ENCODE peak calls at places on chromosomes 2 and 18, in four cellular contexts. K is thoracic aorta, B is astrocyte of the cerebellum, J is astrocyte of the spinal cord. R is an unnamed sample.

GRCh38 chr2:59276033-59276432 is 1034.9 kb upstream of the FANCL start:
- DNase-seq in K (no peak), J (no peak), B (no peak), R (no peak)

GRCh38 chr2:237073552-237073951 is 12.1 kb upstream of the COPS8 start:
- DNase-seq in K (no peak), J (peak), B (no peak), R (no peak)

GRCh38 chr2:122670932-122671331 is 915.5 kb downstream of the TSN start:
- DNase-seq in B (no peak), K (no peak), J (no peak), R (no peak)

GRCh38 chr2:11775384-11775783 is 29.0 kb downstream of the LPIN1 start:
- DNase-seq in B (no peak), J (peak), K (no peak), R (no peak)

GRCh38 chr2:172711110-172711509 is 24.5 kb upstream of the RAPGEF4 start:
- DNase-seq in B (no peak), J (no peak), K (no peak), R (no peak)

GRCh38 chr2:208939852-208940251 is 484.0 kb upstream of the MAP2 start:
- DNase-seq in B (no peak), J (no peak), K (no peak), R (no peak)

GRCh38 chr2:145739679-145740078 is 1219.8 kb upstream of the ZEB2 start:
- DNase-seq in B (no peak), J (no peak), K (no peak), R (no peak)

GRCh38 chr2:46196871-46197462 is 100.2 kb upstream of the EPAS1 start:
- DNase-seq in B (no peak), K (no peak), J (no peak), R (no peak)

GRCh38 chr2:180520816-180521595 is 459.4 kb upstream of the UBE2E3 start:
- DNase-seq in J (peak), B (no peak), K (no peak), R (no peak)

GRCh38 chr2:201837391-201837790 is 31.1 kb downstream of the CDK15 start:
- DNase-seq in J (no peak), K (no peak), B (no peak), R (no peak)

GRCh38 chr18:22167091-22167470 is 2.3 kb upstream of the GATA6 start:
- DNase-seq in J (no peak), B (no peak), K (no peak), R (no peak)

GRCh38 chr18:23888880-23889279 is 125.7 kb upstream of the TTC39C start:
- DNase-seq in B (no peak), J (no peak), K (no peak), R (no peak)

GRCh38 chr2:212929116-212929515 is 222.3 kb downstream of the IKZF2 start:
- DNase-seq in K (no peak), B (no peak), J (no peak), R (no peak)

GRCh38 chr18:36942264-36942663 is 113.3 kb downstream of the KIAA1328 start:
- DNase-seq in J (peak), K (no peak), B (peak), R (no peak)

GRCh38 chr18:50183556-50183955 is 11.4 kb downstream of the MYO5B start:
- DNase-seq in J (peak), B (peak), K (no peak), R (no peak)

GRCh38 chr18:39453882-39454281 is 1888.3 kb upstream of the CELF4 start:
- DNase-seq in J (peak), B (peak), K (no peak), R (no peak)

GRCh38 chr2:122001441-122001874 is 246.0 kb downstream of the TSN start:
- DNase-seq in J (no peak), B (no peak), K (no peak), R (no peak)

GRCh38 chr2:233801357-233802131 is 23.4 kb downstream of the MROH2A start:
- DNase-seq in J (no peak), B (no peak), K (no peak), R (no peak)
- TF ChIP-seq CTCF in J (no peak), B (no peak), K (no peak), R (no peak)

DNA sequence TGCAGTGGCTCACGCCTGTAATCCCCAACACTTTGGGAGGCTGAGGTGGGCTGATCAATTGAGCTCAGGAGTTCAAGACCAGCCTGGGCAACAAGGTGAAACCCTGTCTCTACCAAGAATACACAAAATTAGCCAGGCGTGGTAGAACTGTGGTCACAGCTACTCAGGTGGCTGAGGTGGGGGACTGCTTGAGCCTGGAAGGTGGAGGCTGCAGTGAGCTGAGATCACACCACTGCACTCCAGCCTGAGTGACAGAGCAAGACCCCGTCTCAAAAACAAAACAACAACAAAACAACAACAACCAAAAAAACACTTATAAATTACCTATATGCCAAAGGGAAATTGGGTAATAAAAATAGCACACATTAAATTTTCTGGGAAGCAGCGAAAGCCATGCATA is 141.6 kb downstream of the HDAC4 start:
- DNase-seq in B (no peak), K (no peak), J (no peak), R (no peak)
- TF ChIP-seq CTCF in B (no peak), K (no peak), J (no peak), R (no peak)

DNA sequence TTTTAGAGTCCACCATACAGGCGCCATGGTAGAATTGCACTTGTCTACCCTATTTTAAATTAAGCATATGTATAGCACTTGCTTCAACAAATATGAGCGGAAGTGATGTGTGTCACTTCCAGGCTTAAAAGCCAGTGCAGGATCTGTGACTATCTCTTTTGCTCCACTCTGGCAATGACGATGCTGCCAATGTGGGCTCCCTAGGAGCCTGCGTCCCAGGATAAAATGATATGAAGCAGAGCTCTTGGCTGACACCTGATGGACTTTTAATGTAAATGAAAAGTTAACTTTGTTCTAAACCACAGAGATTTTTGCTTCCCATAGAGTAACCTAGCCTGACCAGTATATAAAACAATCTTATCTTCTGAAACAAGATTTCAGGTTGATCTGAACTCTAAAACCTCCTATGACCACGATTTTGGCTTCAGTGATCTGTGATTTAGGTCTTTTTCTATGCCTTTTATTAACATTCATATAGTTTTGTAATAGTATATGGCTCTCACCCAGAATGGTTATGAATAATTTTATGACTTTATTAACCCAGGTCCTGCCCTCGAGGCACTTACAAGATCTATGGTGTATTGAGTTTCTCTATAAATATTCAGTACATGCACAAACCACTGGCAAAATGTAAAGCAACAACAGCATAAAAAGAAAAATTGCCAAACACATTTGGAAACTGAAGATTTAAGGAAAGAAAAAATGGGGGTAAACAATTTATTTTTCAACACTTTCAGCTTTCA is 422.5 kb upstream of the PIK3C3 start:
- DNase-seq in B (no peak), K (no peak), J (peak), R (no peak)
- TF ChIP-seq CTCF in B (peak), K (no peak), J (peak), R (no peak)

GRCh38 chr2:77458216-77458615 is 64.0 kb downstream of the LRRTM4 start:
- DNase-seq in K (no peak), B (no peak), J (no peak), R (no peak)
- TF ChIP-seq CTCF in K (no peak), B (no peak), J (no peak), R (no peak)

GRCh38 chr18:32958746-32959145 is 185.9 kb upstream of the KLHL14 start:
- DNase-seq in J (no peak), K (no peak), B (no peak), R (no peak)
- TF ChIP-seq CTCF in J (no peak), K (no peak), B (no peak), R (no peak)

DNA sequence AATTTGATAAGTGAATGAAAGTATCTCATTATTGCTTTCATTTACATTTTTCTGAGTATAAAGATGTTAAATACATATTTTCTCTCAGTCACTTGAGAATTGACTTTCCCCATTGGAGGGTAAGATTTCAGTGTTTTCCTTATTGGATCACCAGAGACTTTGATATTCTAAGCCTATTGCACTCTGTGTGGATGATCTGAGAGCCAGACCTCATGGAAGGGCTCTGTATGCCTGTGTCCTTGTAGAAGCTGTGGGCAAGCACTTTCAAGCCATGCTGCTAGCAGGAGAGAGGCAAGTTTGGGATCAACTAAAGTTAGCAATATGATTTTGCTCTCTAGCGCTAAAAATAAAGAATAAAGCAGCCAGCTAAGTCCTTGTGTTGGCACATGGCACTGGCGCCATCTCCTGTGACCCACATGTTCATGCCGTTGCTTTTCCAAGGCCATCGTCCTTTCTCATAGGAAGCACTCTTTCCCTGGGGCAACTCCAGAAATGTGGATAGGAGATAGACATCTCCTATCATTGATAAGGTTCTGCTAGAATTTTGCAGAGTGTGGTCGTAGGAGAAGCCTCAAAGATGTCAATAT is 72.6 kb downstream of the AOX1 start:
- DNase-seq in B (no peak), J (no peak), K (no peak), R (no peak)
- TF ChIP-seq CTCF in B (no peak), J (no peak), K (no peak), R (no peak)

DNA sequence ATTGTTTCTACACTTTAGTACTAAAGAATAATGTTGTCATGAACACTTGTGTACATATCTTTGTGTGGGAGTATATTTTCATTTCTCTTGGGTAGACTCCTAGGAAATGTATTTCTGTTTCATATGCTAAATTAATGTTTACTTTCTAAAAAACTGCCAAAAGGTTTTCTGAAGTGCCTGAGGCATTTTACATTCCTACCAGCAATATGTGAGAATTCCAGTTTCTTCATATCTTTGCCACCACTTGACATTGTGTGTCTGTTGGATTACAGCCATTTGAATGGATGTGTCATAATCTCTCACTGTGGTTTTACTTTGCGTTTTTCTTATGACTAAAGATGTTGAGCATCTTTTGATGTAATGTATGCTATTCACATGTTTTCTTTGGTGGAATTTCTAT is 428.2 kb upstream of the KCNH7 start:
- DNase-seq in B (peak), J (peak), K (no peak), R (no peak)
- TF ChIP-seq CTCF in B (no peak), J (peak), K (no peak), R (no peak)

DNA sequence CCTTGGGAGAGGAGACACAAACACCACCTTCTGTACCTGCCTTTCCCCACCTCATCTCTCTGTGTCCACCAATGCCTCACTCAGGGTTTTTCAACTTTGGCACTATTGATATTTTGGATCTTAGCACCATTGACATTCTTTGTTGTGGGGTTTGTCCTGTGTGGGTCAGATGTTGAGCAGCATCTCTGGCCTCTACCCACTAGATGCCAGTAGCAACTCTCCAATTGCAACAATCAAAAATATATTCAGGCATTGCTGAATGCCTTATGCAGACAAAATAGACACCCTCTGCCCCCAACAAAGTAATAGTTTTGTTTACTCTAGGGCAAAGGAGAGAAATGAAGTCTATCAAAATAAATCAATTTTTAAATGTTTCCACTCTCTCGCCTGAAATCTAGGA is 1384.3 kb upstream of the NXPH2 start:
- DNase-seq in K (no peak), J (no peak), B (no peak), R (no peak)
- TF ChIP-seq CTCF in K (no peak), J (no peak), B (no peak), R (no peak)